ENCODE peak calls at places on chromosomes 4 and X, in seven cellular contexts. E is neural progenitor cell, S is lung, F is breast epithelium, C is fibroblast of lung, W is heart left ventricle, K is astrocyte of the cerebellum. X is an unnamed sample.
A peak's percentile ranks its signal among the peaks of the same experiment; 100 is the strongest.

GRCh38 chrX:55758033-55758432 is 40.5 kb downstream of the RRAGB start:
- DNase-seq in W (no peak), S (no peak), C (peak; percentile 56), F (no peak), K (no peak), E (no peak), X (no peak)

GRCh38 chr4:24794111-24794860 is 1.1 kb upstream of the SOD3 start:
- DNase-seq in W (peak; percentile 44), S (no peak), C (peak; percentile 51), E (no peak), F (no peak), K (no peak), X (peak; percentile 70)

GRCh38 chr4:47531241-47531953 is 46.3 kb downstream of the ATP10D start:
- DNase-seq in F (no peak), S (no peak), E (peak; percentile 70), K (peak; percentile 79), C (peak; percentile 75), W (peak; percentile 28), X (peak; percentile 73)

GRCh38 chr4:99971453-99972111 is 21.5 kb upstream of the H2AZ1 start:
- DNase-seq in E (no peak), W (no peak), F (no peak), K (no peak), C (no peak), S (no peak), X (no peak)

GRCh38 chr4:185237185-185237584 is 27.8 kb downstream of the SNX25 start:
- DNase-seq in W (no peak), S (no peak), F (no peak), E (no peak), C (no peak), K (no peak), X (no peak)

GRCh38 chr4:185470503-185471195 is 884 bp downstream of the CCDC110 start:
- DNase-seq in E (peak; percentile 37), S (peak; percentile 64), C (peak; percentile 20), W (peak; percentile 67), K (no peak), F (peak; percentile 71), X (no peak)

GRCh38 chr4:78529569-78530209 is 21.9 kb upstream of the ANXA3 start:
- DNase-seq in W (no peak), F (no peak), S (no peak), C (peak; percentile 46), K (no peak), E (no peak), X (no peak)

GRCh38 chr4:4995103-4995761 is 24.0 kb downstream of the CYTL1 start:
- DNase-seq in K (no peak), F (peak; percentile 78), E (peak; percentile 90), C (peak; percentile 63), S (peak; percentile 63), W (peak; percentile 75), X (peak; percentile 10)

GRCh38 chr4:81724925-81725329 is 253.2 kb upstream of the RASGEF1B start:
- DNase-seq in S (peak; percentile 55), E (peak; percentile 15), C (peak; percentile 2), W (peak; percentile 52), K (no peak), F (no peak), X (no peak)

GRCh38 chr4:20353646-20354045 is 101.9 kb downstream of the SLIT2 start:
- DNase-seq in S (no peak), C (no peak), W (no peak), F (no peak), E (no peak), K (no peak), X (no peak)

GRCh38 chr4:54090804-54091623 is 8.9 kb upstream of the GSX2 start:
- DNase-seq in K (no peak), S (no peak), F (no peak), E (peak; percentile 48), C (no peak), W (peak; percentile 54), X (no peak)

GRCh38 chr4:92270908-92271307 is 32.9 kb upstream of the GRID2 start:
- DNase-seq in E (peak; percentile 49), S (no peak), C (no peak), K (no peak), W (no peak), F (no peak), X (no peak)
- TF ChIP-seq CTCF in E (peak; percentile 53), S (no peak), C (no peak), K (peak; percentile 6), W (no peak), F (no peak), X (no peak)

GRCh38 chrX:19063030-19063429 is 59.2 kb downstream of the ADGRG2 start:
- DNase-seq in C (no peak), W (no peak), E (no peak), F (no peak), K (no peak), S (no peak), X (no peak)

GRCh38 chrX:19064175-19064574 is 58.1 kb downstream of the ADGRG2 start:
- DNase-seq in F (no peak), C (peak; percentile 18), K (peak; percentile 18), W (no peak), E (no peak), S (no peak), X (no peak)

GRCh38 chrX:19059063-19059462 is 63.2 kb downstream of the ADGRG2 start:
- DNase-seq in F (no peak), K (no peak), W (no peak), E (no peak), S (no peak), C (no peak), X (no peak)
- H3K4me3 ChIP-seq in F (no peak overlapping the region), K (no peak overlapping the region), W (no peak overlapping the region), E (no peak overlapping the region), S (no peak overlapping the region), C (no peak overlapping the region), X (no peak overlapping the region)

DNA sequence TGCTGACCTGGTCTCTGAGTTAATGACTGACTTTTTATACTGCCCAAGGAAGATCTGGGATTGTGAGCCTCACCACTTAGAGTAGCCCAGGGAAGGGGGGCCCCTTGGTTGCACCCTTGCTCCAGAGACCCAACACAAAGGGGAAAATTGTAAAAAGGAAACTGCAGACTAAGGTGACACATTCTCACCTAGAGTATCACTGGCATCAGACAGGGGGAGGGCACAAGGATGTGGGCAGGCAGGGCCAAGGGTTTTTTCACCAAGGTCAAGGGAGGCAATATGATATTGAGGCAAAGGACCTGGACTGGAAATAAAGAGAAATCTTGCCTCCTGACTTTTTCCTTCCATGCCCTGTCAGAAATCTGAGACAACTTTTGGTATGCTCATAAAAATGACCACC is 386.2 kb upstream of the FGF16 start:
- DNase-seq in S (no peak), F (no peak), W (no peak), C (no peak), K (no peak), E (no peak), X (no peak)
- TF ChIP-seq CTCF in S (no peak), F (no peak), W (no peak), C (no peak), K (no peak), E (no peak), X (no peak)

DNA sequence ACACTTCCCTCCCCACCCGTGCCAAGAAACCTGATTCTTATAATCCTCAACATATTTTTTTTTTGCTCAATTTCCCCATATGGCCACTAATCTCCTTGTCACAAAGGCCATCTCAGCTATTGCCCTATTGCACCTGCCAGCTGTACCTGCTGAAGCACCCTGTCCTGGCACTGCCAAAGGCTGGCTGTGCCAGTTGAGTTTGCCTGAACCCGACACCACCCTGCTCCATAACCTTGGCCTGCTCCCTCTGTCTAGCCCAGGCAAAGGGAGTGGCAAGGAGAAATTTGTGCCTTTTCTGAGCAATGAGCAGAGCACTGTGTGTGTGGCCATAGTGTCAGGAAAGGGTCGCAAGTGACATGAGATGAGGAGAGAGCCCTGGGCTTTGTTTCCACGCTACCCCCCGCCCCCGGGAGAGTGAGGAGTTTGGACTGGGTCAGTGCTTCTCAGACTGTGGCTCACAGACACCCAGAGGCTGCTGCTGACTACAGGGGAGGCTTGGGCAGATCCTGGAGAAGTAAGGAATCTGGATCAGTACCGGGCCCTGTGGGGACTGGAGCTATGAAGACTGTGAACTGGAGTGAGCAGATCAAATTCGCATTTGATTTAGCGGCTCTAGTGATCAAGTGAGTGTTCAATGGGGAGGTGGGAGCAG is 42.2 kb upstream of the HMGB3 start:
- DNase-seq in E (no peak), K (no peak), W (no peak), C (no peak), S (no peak), F (no peak), X (no peak)
- H3K4me3 ChIP-seq in E (no peak overlapping the region), K (no peak overlapping the region), W (no peak overlapping the region), C (no peak overlapping the region), S (no peak overlapping the region), F (no peak overlapping the region), X (no peak overlapping the region)

GRCh38 chr4:90030953-90031352 is 96.2 kb upstream of the CCSER1 start:
- DNase-seq in F (no peak), K (no peak), W (no peak), S (no peak), E (peak; percentile 40), C (no peak), X (no peak)
- TF ChIP-seq CTCF in F (no peak), K (no peak), W (no peak), S (no peak), E (peak; percentile 49), C (no peak), X (no peak)

DNA sequence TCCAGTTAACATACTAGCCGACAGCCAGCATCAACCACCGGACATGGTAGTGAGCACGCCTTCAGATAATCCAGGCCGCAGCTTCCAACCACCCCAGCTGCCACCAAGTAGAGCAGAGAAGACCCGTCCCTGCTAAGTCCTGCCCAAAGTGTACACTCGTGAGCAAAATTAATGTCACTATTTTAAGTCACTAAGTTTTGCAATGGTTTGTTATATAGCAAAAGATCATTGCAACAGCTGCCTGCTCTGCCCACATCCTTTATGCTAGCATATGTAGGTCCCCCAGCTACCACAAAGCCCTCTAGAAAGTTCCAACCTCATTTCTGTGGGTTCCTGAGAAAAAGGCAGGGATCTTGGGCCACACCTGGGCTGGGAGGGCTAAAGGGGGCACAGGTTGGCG is 347.0 kb downstream of the BCOR start:
- DNase-seq in F (no peak), S (no peak), E (no peak), W (no peak), C (no peak), K (no peak), X (no peak)
- H3K4me3 ChIP-seq in F (no peak overlapping the region), S (no peak overlapping the region), E (no peak overlapping the region), W (no peak overlapping the region), C (no peak overlapping the region), K (no peak overlapping the region), X (no peak overlapping the region)

GRCh38 chr4:109649872-109650271 is 53.4 kb downstream of the CASP6 start:
- DNase-seq in W (no peak), F (no peak), C (no peak), S (no peak), K (no peak), E (no peak), X (no peak)
- TF ChIP-seq CTCF in W (no peak), F (no peak), C (no peak), S (no peak), K (no peak), E (no peak), X (no peak)

GRCh38 chr4:74202062-74202586 is 44.2 kb downstream of the MTHFD2L start:
- DNase-seq in W (no peak), S (no peak), F (no peak), E (no peak), K (peak; percentile 12), C (peak; percentile 39), X (no peak)
- H3K4me3 ChIP-seq in W (no peak overlapping the region), S (no peak overlapping the region), F (no peak overlapping the region), E (no peak overlapping the region), K (no peak overlapping the region), C (no peak overlapping the region), X (no peak overlapping the region)